ENCODE peak calls at places on chromosomes 13 and 19, in seven cellular contexts. R is body of pancreas; E is GM23338; N is left ventricle myocardium inferior; V is CD4-positive, alpha-beta T cell; X is IMR-90; F is neural progenitor cell. T is an unnamed sample.

GRCh38 chr13:23557043-23557442 is 13.2 kb upstream of the TNFRSF19 start:
- DNase-seq in R (no peak), E (no peak), N (no peak), V (no peak), X (no peak), F (no peak), T (no peak)

GRCh38 chr13:88068975-88069374 is 397.8 kb downstream of the SLITRK5 start:
- DNase-seq in R (no peak), E (peak), N (no peak), V (no peak), X (no peak), F (peak), T (no peak)

GRCh38 chr19:11337080-11337479 is 2.4 kb downstream of the RAB3D start:
- DNase-seq in R (no peak), E (no peak), N (no peak), V (no peak), X (no peak), F (no peak), T (no peak)

GRCh38 chr19:44107751-44108150 is 5.4 kb upstream of the ZNF225 start:
- DNase-seq in R (no peak), E (no peak), N (no peak), V (no peak), X (no peak), F (no peak), T (no peak)

GRCh38 chr13:40518481-40518882 is 148.0 kb downstream of the FOXO1 start:
- DNase-seq in R (peak), E (no peak), N (no peak), V (no peak), X (no peak), F (no peak), T (no peak)

GRCh38 chr13:99416411-99417121 is 84.7 kb upstream of the TM9SF2 start:
- DNase-seq in R (no peak), E (no peak), N (no peak), V (peak), X (no peak), F (no peak), T (no peak)

GRCh38 chr13:63156816-63157215 is 1741.2 kb upstream of the PCDH20 start:
- DNase-seq in R (no peak), E (no peak), N (no peak), V (no peak), X (no peak), F (no peak), T (no peak)

GRCh38 chr19:29999490-29999889 is 57.5 kb downstream of the URI1 start:
- DNase-seq in R (no peak), E (no peak), N (no peak), V (no peak), X (no peak), F (no peak), T (no peak)

GRCh38 chr19:45405435-45406164 is 731 bp upstream of the PPP1R13L start:
- DNase-seq in R (peak), E (peak), N (peak), V (peak), X (peak), F (peak), T (peak)

GRCh38 chr13:102724923-102725322 is 30.1 kb upstream of the METTL21C start:
- DNase-seq in R (no peak), E (no peak), N (no peak), V (no peak), X (peak), F (no peak), T (no peak)

GRCh38 chr19:51024924-51025323 is 1.5 kb downstream of the KLK11 start:
- DNase-seq in R (no peak), E (no peak), N (no peak), V (no peak), X (no peak), F (no peak), T (no peak)

GRCh38 chr19:35177377-35178274 is 23.1 kb downstream of the FXYD5 start:
- DNase-seq in R (no peak), E (no peak), N (no peak), V (no peak), X (no peak), F (no peak), T (no peak)

GRCh38 chr13:25300861-25301346 is 521 bp upstream of the NUP58 start:
- DNase-seq in R (peak), E (peak), N (peak), V (no peak), X (no peak), F (peak), T (peak)

GRCh38 chr19:39304701-39305571 is 8.7 kb downstream of the IFNL1 start:
- DNase-seq in R (no peak), E (peak), N (no peak), V (no peak), X (no peak), F (no peak), T (no peak)

GRCh38 chr19:16472992-16473391 is 1.2 kb upstream of the EPS15L1 start:
- DNase-seq in R (no peak), E (no peak), N (no peak), V (no peak), X (no peak), F (no peak), T (no peak)

GRCh38 chr19:33772858-33773180 is 23.9 kb upstream of the KCTD15 start:
- DNase-seq in R (no peak), E (no peak), N (no peak), V (no peak), X (no peak), F (no peak), T (no peak)

GRCh38 chr13:95075506-95075905 is 225.7 kb downstream of the ABCC4 start:
- DNase-seq in R (no peak), E (no peak), N (no peak), V (no peak), X (no peak), F (no peak), T (no peak)

GRCh38 chr19:1392939-1393530 is 8.3 kb downstream of the GAMT start:
- DNase-seq in R (no peak), E (no peak), N (no peak), V (no peak), X (no peak), F (no peak), T (no peak)

GRCh38 chr19:12649941-12650340 is 16.6 kb downstream of the MAN2B1 start:
- DNase-seq in R (no peak), E (no peak), N (no peak), V (no peak), X (no peak), F (no peak), T (no peak)

GRCh38 chr19:11278670-11279069 is 16.3 kb upstream of the DOCK6 start:
- DNase-seq in R (no peak), E (no peak), N (no peak), V (no peak), X (no peak), F (no peak), T (no peak)

GRCh38 chr19:28883241-28883693 is 329.7 kb downstream of the UQCRFS1 start:
- DNase-seq in R (no peak), E (peak), N (peak), V (no peak), X (peak), F (peak), T (peak)

GRCh38 chr19:38850976-38851621 is 1.3 kb upstream of the HNRNPL start:
- DNase-seq in R (no peak), E (peak), N (peak), V (peak), X (no peak), F (peak), T (peak)

GRCh38 chr19:2683430-2683995 is 19.0 kb downstream of the GNG7 start:
- DNase-seq in R (no peak), E (no peak), N (no peak), V (no peak), X (no peak), F (no peak), T (no peak)

GRCh38 chr19:46388311-46389095 is 24.9 kb downstream of the CCDC8 start:
- DNase-seq in R (no peak), E (no peak), N (no peak), V (no peak), X (no peak), F (no peak), T (peak)

DNA sequence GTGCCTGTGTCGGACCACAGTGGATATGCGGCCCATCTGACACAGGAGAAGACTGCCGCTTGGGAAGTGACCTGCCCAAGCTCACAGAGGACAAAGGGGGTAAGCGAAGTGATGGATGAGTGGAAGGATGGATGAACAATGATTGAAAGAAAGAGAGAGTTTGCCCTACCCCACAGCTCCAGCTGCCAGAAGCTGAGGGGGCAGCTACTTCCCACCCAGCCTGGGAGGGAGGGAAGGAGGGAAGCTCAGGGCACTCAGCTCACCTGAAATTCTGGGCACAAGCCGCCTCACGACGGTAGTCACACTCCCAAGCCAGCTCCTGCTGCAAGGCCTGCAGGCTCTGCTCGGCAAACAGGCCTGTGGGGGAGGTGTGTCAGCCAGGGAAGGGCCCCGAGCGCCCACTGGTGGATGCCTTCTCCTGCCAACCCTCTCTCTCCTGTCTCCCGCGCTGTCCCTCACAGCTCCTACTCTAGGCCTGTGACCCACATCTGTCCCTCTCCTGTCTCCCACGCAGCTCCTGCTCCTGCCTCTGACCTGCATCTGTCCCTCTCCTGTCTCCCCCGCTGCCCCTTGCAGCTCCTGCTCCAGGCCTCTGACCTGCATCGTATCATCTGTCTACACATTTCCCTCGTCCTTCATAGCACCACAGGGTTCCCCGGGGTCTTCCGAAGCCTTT is 12.0 kb upstream of the NUMBL start:
- DNase-seq in R (no peak), E (peak), N (peak), V (no peak), X (no peak), F (peak), T (no peak)
- H3K27ac ChIP-seq in R (no peak), E (peak), N (peak), V (no peak), X (no peak), F (no peak), T (no peak)

GRCh38 chr13:44026194-44026593 is 146.5 kb downstream of the LACC1 start:
- DNase-seq in R (no peak), E (peak), N (no peak), V (no peak), X (no peak), F (no peak), T (no peak)
- TF ChIP-seq CTCF in R (no peak), E (peak), N (no peak), V (no peak), X (no peak), F (peak), T (no peak)

GRCh38 chr13:113393572-113394503 is 29.9 kb upstream of the GRTP1 start:
- DNase-seq in R (peak), E (peak), N (peak), V (peak), X (peak), F (peak), T (peak)
- H3K27ac ChIP-seq in R (peak), E (no peak), N (peak), V (no peak), X (peak), F (no peak), T (no peak)

DNA sequence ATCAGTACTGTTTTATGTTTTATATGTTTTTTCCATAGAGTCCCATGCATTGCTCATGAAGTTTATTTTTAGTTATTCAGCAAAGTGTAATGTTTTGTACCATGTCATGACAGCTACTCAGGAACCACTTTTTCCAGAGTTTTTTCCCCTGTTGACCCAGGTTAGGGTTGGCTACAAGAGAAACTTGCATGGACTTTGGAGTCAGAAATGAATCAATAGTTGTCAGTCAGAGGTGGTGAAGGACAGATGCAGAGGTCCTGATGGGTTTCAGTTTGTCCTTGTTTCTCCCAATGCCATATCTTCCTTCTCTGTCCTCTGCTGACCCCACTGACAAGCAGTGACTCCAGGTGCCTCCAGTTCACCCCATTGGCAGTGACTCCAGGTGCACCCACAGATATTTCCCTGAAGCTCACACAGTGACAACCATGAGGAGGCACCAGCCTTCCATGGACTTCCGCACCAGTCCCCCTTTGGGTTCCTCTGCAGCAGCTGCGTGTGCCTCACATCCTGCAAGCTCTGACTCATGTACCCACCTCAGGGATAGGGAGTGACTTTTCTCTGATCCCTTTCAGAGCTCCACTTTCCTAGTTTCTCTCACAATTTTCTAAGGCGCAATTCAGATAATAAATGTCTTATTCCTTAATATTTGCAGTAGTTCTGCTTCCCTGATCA is 92.1 kb downstream of the AKAP11 start:
- DNase-seq in R (no peak), E (peak), N (no peak), V (no peak), X (peak), F (no peak), T (no peak)
- TF ChIP-seq CTCF in R (no peak), E (no peak), N (no peak), V (no peak), X (no peak), F (no peak), T (no peak)

GRCh38 chr13:76878043-76878442 is 8.2 kb downstream of the KCTD12 start:
- DNase-seq in R (no peak), E (no peak), N (no peak), V (no peak), X (no peak), F (no peak), T (no peak)

GRCh38 chr13:76884167-76884566 is 2.0 kb downstream of the KCTD12 start:
- DNase-seq in R (no peak), E (peak), N (peak), V (no peak), X (no peak), F (peak), T (peak)

GRCh38 chr13:76879211-76879875 is 6.9 kb downstream of the KCTD12 start:
- DNase-seq in R (peak), E (no peak), N (peak), V (peak), X (peak), F (no peak), T (peak)

GRCh38 chr13:76882431-76882830 is 3.8 kb downstream of the KCTD12 start:
- DNase-seq in R (no peak), E (no peak), N (no peak), V (no peak), X (no peak), F (no peak), T (no peak)

DNA sequence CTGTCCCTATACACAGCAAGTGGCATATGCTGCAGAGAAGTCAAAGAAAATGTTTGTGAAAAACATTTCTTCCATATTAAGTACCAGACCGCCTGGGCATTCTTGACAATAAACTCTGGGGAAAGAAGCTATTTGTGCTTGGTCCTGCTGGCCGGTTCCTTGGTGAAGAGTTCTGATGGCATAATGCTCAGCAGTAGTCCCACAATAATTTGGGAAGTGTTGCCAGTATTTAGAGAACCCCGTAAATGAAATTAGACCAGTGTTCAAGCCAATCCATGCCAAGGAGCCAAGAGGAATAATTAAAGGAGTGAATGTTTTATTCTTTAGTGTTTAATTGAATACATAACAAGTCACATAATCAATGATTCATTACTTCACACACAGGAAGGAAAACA is 6.3 kb downstream of the KCTD12 start:
- DNase-seq in R (no peak), E (no peak), N (no peak), V (no peak), X (no peak), F (no peak), T (no peak)
- H3K27ac ChIP-seq in R (peak), E (no peak), N (peak), V (no peak), X (no peak), F (no peak), T (peak)

GRCh38 chr13:38684714-38685113 is 2.2 kb upstream of the FREM2 start:
- DNase-seq in R (no peak), E (no peak), N (no peak), V (no peak), X (no peak), F (no peak), T (no peak)

GRCh38 chr13:38688674-38689073 is 1.8 kb downstream of the FREM2 start:
- DNase-seq in R (peak), E (no peak), N (no peak), V (no peak), X (no peak), F (no peak), T (no peak)

GRCh38 chr13:38686635-38687245 is at the start of gene FREM2:
- DNase-seq in R (peak), E (peak), N (no peak), V (no peak), X (no peak), F (peak), T (peak)

GRCh38 chr13:38687246-38688229 is 661 bp downstream of the FREM2 start:
- DNase-seq in R (peak), E (peak), N (no peak), V (no peak), X (no peak), F (peak), T (peak)

DNA sequence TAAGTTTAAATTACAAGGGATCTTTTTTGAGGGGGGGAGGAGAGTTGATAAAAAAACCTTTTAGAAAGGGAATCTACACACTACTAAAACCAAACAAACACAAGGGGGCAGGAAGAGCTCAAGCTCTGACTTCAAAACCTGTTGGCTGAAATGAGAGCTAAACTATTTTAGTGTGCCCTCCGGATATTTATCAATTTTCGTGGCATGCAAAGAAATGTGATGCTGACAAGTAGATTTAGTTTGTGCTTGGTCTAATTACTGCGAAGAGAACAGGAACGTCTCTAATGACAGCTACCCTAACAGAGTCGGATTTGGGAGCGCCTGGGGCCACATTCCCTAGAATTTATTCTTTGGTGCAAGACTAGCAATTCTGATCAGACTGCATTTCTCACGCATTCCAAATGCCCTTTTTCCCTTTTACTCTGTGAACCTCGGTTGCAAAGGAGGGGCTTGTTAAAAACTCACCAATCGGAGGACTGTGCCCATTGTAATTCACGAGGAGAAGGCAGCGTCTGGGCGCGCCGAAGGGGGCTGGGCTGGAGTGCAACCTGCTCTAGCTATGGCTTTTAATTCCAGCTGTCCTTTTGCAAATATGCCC is 804 bp upstream of the FREM2 start:
- DNase-seq in R (peak), E (peak), N (no peak), V (no peak), X (no peak), F (peak), T (peak)
- TF ChIP-seq CTCF in R (peak), E (peak), N (peak), V (no peak), X (no peak), F (peak), T (no peak)

GRCh38 chr19:7203317-7203716 is 90.9 kb downstream of the INSR start:
- DNase-seq in R (peak), E (no peak), N (no peak), V (no peak), X (no peak), F (no peak), T (no peak)
- H3K27ac ChIP-seq in R (peak), E (no peak), N (no peak), V (no peak), X (no peak), F (no peak), T (no peak)

DNA sequence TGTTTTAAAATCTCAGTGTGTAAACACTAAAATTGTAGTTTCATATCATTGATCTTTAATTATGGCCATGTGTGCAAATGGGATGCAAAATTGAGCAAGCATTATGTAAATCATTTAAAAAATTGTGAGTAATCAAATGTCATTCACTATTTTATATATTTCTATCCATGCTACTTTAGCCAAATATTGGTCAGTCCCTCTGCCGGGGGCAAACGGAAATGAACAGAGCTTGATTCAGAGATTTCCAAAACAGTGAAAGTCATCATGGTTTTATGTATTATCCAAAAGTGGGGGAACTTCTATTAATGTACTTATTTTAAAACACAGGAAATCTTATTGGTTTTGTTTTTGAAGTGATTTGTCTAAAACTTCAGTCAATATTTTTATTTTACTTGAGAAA is 219.1 kb downstream of the IRS2 start:
- DNase-seq in R (no peak), E (no peak), N (no peak), V (no peak), X (no peak), F (no peak), T (no peak)
- TF ChIP-seq CTCF in R (no peak), E (no peak), N (no peak), V (no peak), X (peak), F (no peak), T (no peak)

T was measured in left lung.